ENCODE peak calls at places on chromosomes 16 and 17, in ten cellular contexts. S is tibial nerve, T is pancreas, U is LHCN-M2, A is GM10248, P is NCI-H345, K is tibial artery, C is AG10803, H is T-helper 2 cell, R is NCI-H2171 treated with DMSO at 0.1 percent for 48 hours. O is an unnamed sample.

GRCh38 chr16:64196444-64196843 is 925.4 kb downstream of the CDH11 start:
- DNase-seq in U (peak; percentile 36), P (no peak), C (peak; percentile 56), T (no peak), K (no peak), H (no peak), A (no peak), R (no peak), S (no peak), O (no peak)

GRCh38 chr17:36188891-36189306 is 7.7 kb downstream of the CCL3L1 start:
- DNase-seq in C (no peak), P (no peak), H (peak; percentile 67), T (no peak), U (peak; percentile 22), K (no peak), R (no peak), S (no peak), A (no peak), O (no peak)

GRCh38 chr16:1906052-1906845 is 12.0 kb downstream of the HS3ST6 start:
- DNase-seq in S (no peak), K (no peak), A (no peak), C (no peak), T (peak; percentile 38), H (no peak), P (peak; percentile 85), R (no peak), U (no peak), O (no peak)

GRCh38 chr16:73031155-73031866 is 16.6 kb downstream of the ZFHX3 start:
- DNase-seq in K (peak; percentile 60), C (peak; percentile 85), P (no peak), A (no peak), U (no peak), R (no peak), T (no peak), H (no peak), S (no peak), O (no peak)

GRCh38 chr16:86044881-86045600 is 146.1 kb downstream of the IRF8 start:
- DNase-seq in H (peak; percentile 10), R (peak; percentile 23), S (no peak), T (no peak), C (no peak), U (no peak), P (no peak), K (no peak), A (no peak), O (peak; percentile 29)

GRCh38 chr16:13697568-13697967 is 222.4 kb upstream of the ERCC4 start:
- DNase-seq in K (no peak), R (no peak), P (no peak), C (no peak), H (no peak), A (no peak), S (no peak), T (no peak), U (no peak), O (no peak)

GRCh38 chr17:27242951-27243350 is 51.0 kb upstream of the WSB1 start:
- DNase-seq in C (no peak), P (no peak), R (no peak), K (no peak), T (no peak), U (no peak), H (no peak), A (no peak), S (no peak), O (no peak)

GRCh38 chr16:12293913-12294312 is 317.4 kb downstream of the SNX29 start:
- DNase-seq in C (no peak), H (no peak), U (no peak), R (no peak), P (no peak), T (no peak), K (no peak), S (no peak), A (no peak), O (no peak)

GRCh38 chr17:82212331-82213250 is at the start of gene CCDC57:
- DNase-seq in S (peak; percentile 52), A (peak; percentile 95), R (peak; percentile 56), T (peak; percentile 95), U (peak; percentile 73), H (peak; percentile 37), P (peak; percentile 85), K (peak; percentile 87), C (peak; percentile 77), O (peak; percentile 88)

GRCh38 chr16:31105677-31106213 is 2.4 kb upstream of the BCKDK start:
- DNase-seq in H (peak; percentile 67), K (peak; percentile 89), C (peak; percentile 80), U (peak; percentile 71), P (peak; percentile 43), S (peak; percentile 90), A (peak; percentile 82), R (peak; percentile 32), T (peak; percentile 96), O (peak; percentile 85)

GRCh38 chr16:23296994-23297393 is 5.1 kb upstream of the SCNN1B start:
- DNase-seq in K (no peak), H (no peak), P (no peak), C (no peak), U (no peak), T (no peak), A (peak; percentile 56), S (no peak), R (peak; percentile 13), O (peak; percentile 57)

GRCh38 chr16:88066234-88066633 is 115.0 kb downstream of the BANP start:
- DNase-seq in R (no peak), U (no peak), P (no peak), S (no peak), K (no peak), A (no peak), C (no peak), H (no peak), T (no peak), O (no peak)

GRCh38 chr17:273994-274832 is 78.4 kb downstream of the RPH3AL start:
- DNase-seq in T (peak; percentile 56), R (no peak), K (peak; percentile 47), A (no peak), H (no peak), C (no peak), U (no peak), S (no peak), P (no peak), O (no peak)

GRCh38 chr17:80920406-80920805 is 71.2 kb upstream of the CHMP6 start:
- DNase-seq in C (no peak), U (no peak), P (no peak), A (no peak), S (no peak), T (no peak), H (no peak), R (no peak), K (peak; percentile 86), O (no peak)

GRCh38 chr16:82852388-82852998 is 225.7 kb downstream of the CDH13 start:
- DNase-seq in K (no peak), A (no peak), T (no peak), H (no peak), U (no peak), R (no peak), C (peak; percentile 68), P (no peak), S (no peak), O (no peak)

GRCh38 chr16:588639-588888 is 1.3 kb upstream of the RAB40C start:
- DNase-seq in U (peak; percentile 51), K (peak; percentile 79), C (peak; percentile 62), A (no peak), T (peak; percentile 90), R (peak; percentile 35), S (no peak), P (peak; percentile 32), H (no peak), O (no peak)

GRCh38 chr16:68884867-68885266 is 41.5 kb downstream of the TANGO6 start:
- DNase-seq in H (no peak), U (no peak), T (no peak), K (no peak), C (no peak), R (no peak), A (no peak), P (peak; percentile 39), S (no peak), O (no peak)

GRCh38 chr17:81294512-81295030 is 536 bp downstream of the SLC38A10 start:
- DNase-seq in U (no peak), T (peak; percentile 81), P (no peak), K (no peak), S (no peak), H (no peak), A (no peak), C (peak; percentile 8), R (no peak), O (no peak)

GRCh38 chr16:85614338-85615013 is 1.4 kb downstream of the GSE1 start:
- DNase-seq in P (no peak), T (no peak), A (no peak), U (no peak), R (peak; percentile 56), K (no peak), S (no peak), C (no peak), H (no peak), O (no peak)

GRCh38 chr17:73200476-73200875 is 7.6 kb downstream of the COG1 start:
- DNase-seq in C (no peak), H (no peak), P (no peak), S (no peak), K (peak; percentile 56), A (no peak), T (no peak), R (no peak), U (no peak), O (no peak)

GRCh38 chr16:70159355-70160348 is 13.9 kb upstream of the CLEC18C start:
- DNase-seq in A (peak; percentile 12), H (no peak), R (no peak), T (peak; percentile 11), U (peak; percentile 68), S (no peak), C (no peak), P (no peak), K (no peak), O (no peak)

GRCh38 chr17:29726721-29727252 is 104.1 kb upstream of the CORO6 start:
- DNase-seq in T (no peak), A (peak; percentile 31), C (peak; percentile 15), H (peak; percentile 41), K (no peak), U (peak; percentile 91), S (no peak), P (no peak), R (peak; percentile 94), O (no peak)

GRCh38 chr16:27777527-27777926 is 227.6 kb downstream of the KATNIP start:
- DNase-seq in S (no peak), K (no peak), R (no peak), T (no peak), C (no peak), U (no peak), A (no peak), P (no peak), H (no peak), O (no peak)

GRCh38 chr17:32264140-32264799 is 1.4 kb upstream of the RHBDL3 start:
- DNase-seq in H (no peak), R (peak; percentile 27), T (no peak), C (no peak), P (no peak), K (no peak), S (no peak), U (no peak), A (no peak), O (no peak)

GRCh38 chr16:70388281-70388680 is 41.6 kb downstream of the DDX19A start:
- DNase-seq in R (no peak), U (no peak), P (no peak), K (no peak), A (no peak), C (no peak), H (no peak), T (no peak), S (no peak), O (no peak)

GRCh38 chr17:35752471-35752870 is 568 bp downstream of the GAS2L2 start:
- DNase-seq in C (no peak), T (peak; percentile 90), S (no peak), H (no peak), P (no peak), A (no peak), K (no peak), R (no peak), U (no peak), O (no peak)

GRCh38 chr16:70753694-70754325 is 47.1 kb downstream of the VAC14 start:
- DNase-seq in A (no peak), R (no peak), P (no peak), H (no peak), C (no peak), U (no peak), S (no peak), T (peak; percentile 28), K (no peak), O (no peak)

GRCh38 chr17:41098476-41098875 is 534 bp upstream of the KRTAP4-8 start:
- DNase-seq in T (no peak), U (peak; percentile 22), R (no peak), K (no peak), A (no peak), P (no peak), H (no peak), C (peak; percentile 62), S (no peak), O (no peak)